ENCODE peak calls at places on chromosomes 7 and 10, in eight cellular contexts. One of them, this sample, is unnamed.

GRCh38 chr7:98135984-98136383 is 29.3 kb downstream of the LMTK2 start:
- DNase-seq in cardiac muscle cell: no peak
- DNase-seq in LoVo: no peak
- DNase-seq in activated naive CD8-positive, alpha-beta T cell treated with anti-CD3 and anti-CD28 coated beads, Interleukin-2, amount 50 U/mL, for 24 hours: no peak
- DNase-seq in NCI-H146: no peak
- DNase-seq in retinal pigment epithelial cell: no peak
- DNase-seq in germinal center: no peak
- DNase-seq in SK-N-MC: no peak
- DNase-seq in this sample: no peak

GRCh38 chr10:34186013-34186412 is 629.1 kb downstream of the PARD3 start:
- DNase-seq in germinal center: no peak
- DNase-seq in activated naive CD8-positive, alpha-beta T cell treated with anti-CD3 and anti-CD28 coated beads, Interleukin-2, amount 50 U/mL, for 24 hours: no peak
- DNase-seq in retinal pigment epithelial cell: no peak
- DNase-seq in LoVo: no peak
- DNase-seq in SK-N-MC: no peak
- DNase-seq in NCI-H146: no peak
- DNase-seq in cardiac muscle cell: no peak
- DNase-seq in this sample: no peak

GRCh38 chr10:73907841-73908517 is 3.0 kb upstream of the PLAU start:
- DNase-seq in NCI-H146: no peak
- DNase-seq in activated naive CD8-positive, alpha-beta T cell treated with anti-CD3 and anti-CD28 coated beads, Interleukin-2, amount 50 U/mL, for 24 hours: no peak
- DNase-seq in SK-N-MC: no peak
- DNase-seq in germinal center: no peak
- DNase-seq in retinal pigment epithelial cell: no peak
- DNase-seq in cardiac muscle cell: peak
- DNase-seq in LoVo: no peak
- DNase-seq in this sample: no peak

GRCh38 chr10:132851451-132851850 is 65.5 kb upstream of the NKX6-2 start:
- DNase-seq in retinal pigment epithelial cell: no peak
- DNase-seq in activated naive CD8-positive, alpha-beta T cell treated with anti-CD3 and anti-CD28 coated beads, Interleukin-2, amount 50 U/mL, for 24 hours: no peak
- DNase-seq in cardiac muscle cell: no peak
- DNase-seq in LoVo: no peak
- DNase-seq in SK-N-MC: no peak
- DNase-seq in germinal center: no peak
- DNase-seq in NCI-H146: no peak
- DNase-seq in this sample: no peak

GRCh38 chr7:27113991-27114866 is 11.7 kb upstream of the HOXA2 start:
- DNase-seq in SK-N-MC: no peak
- DNase-seq in cardiac muscle cell: no peak
- DNase-seq in LoVo: no peak
- DNase-seq in retinal pigment epithelial cell: no peak
- DNase-seq in germinal center: no peak
- DNase-seq in activated naive CD8-positive, alpha-beta T cell treated with anti-CD3 and anti-CD28 coated beads, Interleukin-2, amount 50 U/mL, for 24 hours: no peak
- DNase-seq in NCI-H146: peak
- DNase-seq in this sample: peak

GRCh38 chr7:144386741-144387140 is 16.8 kb downstream of the NOBOX start:
- DNase-seq in NCI-H146: no peak
- DNase-seq in SK-N-MC: no peak
- DNase-seq in cardiac muscle cell: peak
- DNase-seq in retinal pigment epithelial cell: no peak
- DNase-seq in LoVo: no peak
- DNase-seq in activated naive CD8-positive, alpha-beta T cell treated with anti-CD3 and anti-CD28 coated beads, Interleukin-2, amount 50 U/mL, for 24 hours: no peak
- DNase-seq in germinal center: no peak
- DNase-seq in this sample: no peak

GRCh38 chr7:157337316-157338149 is 729 bp downstream of the DNAJB6 start:
- DNase-seq in SK-N-MC: no peak
- DNase-seq in retinal pigment epithelial cell: no peak
- DNase-seq in LoVo: peak
- DNase-seq in activated naive CD8-positive, alpha-beta T cell treated with anti-CD3 and anti-CD28 coated beads, Interleukin-2, amount 50 U/mL, for 24 hours: peak
- DNase-seq in germinal center: peak
- DNase-seq in cardiac muscle cell: peak
- DNase-seq in NCI-H146: peak
- DNase-seq in this sample: peak

GRCh38 chr7:27714831-27715444 is 25.0 kb upstream of the TAX1BP1 start:
- DNase-seq in cardiac muscle cell: peak
- DNase-seq in SK-N-MC: no peak
- DNase-seq in germinal center: no peak
- DNase-seq in activated naive CD8-positive, alpha-beta T cell treated with anti-CD3 and anti-CD28 coated beads, Interleukin-2, amount 50 U/mL, for 24 hours: no peak
- DNase-seq in LoVo: no peak
- DNase-seq in NCI-H146: no peak
- DNase-seq in retinal pigment epithelial cell: peak
- DNase-seq in this sample: peak

GRCh38 chr10:129293991-129294700 is 172.9 kb upstream of the MGMT start:
- DNase-seq in germinal center: no peak
- DNase-seq in cardiac muscle cell: no peak
- DNase-seq in activated naive CD8-positive, alpha-beta T cell treated with anti-CD3 and anti-CD28 coated beads, Interleukin-2, amount 50 U/mL, for 24 hours: no peak
- DNase-seq in LoVo: no peak
- DNase-seq in retinal pigment epithelial cell: no peak
- DNase-seq in NCI-H146: no peak
- DNase-seq in SK-N-MC: peak
- DNase-seq in this sample: no peak

GRCh38 chr7:19112290-19113000 is 5.0 kb downstream of the TWIST1 start:
- DNase-seq in NCI-H146: no peak
- DNase-seq in activated naive CD8-positive, alpha-beta T cell treated with anti-CD3 and anti-CD28 coated beads, Interleukin-2, amount 50 U/mL, for 24 hours: no peak
- DNase-seq in retinal pigment epithelial cell: no peak
- DNase-seq in cardiac muscle cell: peak
- DNase-seq in LoVo: no peak
- DNase-seq in germinal center: no peak
- DNase-seq in SK-N-MC: no peak
- DNase-seq in this sample: no peak

GRCh38 chr10:29011511-29011910 is 277.4 kb upstream of the LYZL1 start:
- DNase-seq in NCI-H146: no peak
- DNase-seq in germinal center: no peak
- DNase-seq in cardiac muscle cell: peak
- DNase-seq in LoVo: no peak
- DNase-seq in SK-N-MC: no peak
- DNase-seq in retinal pigment epithelial cell: peak
- DNase-seq in activated naive CD8-positive, alpha-beta T cell treated with anti-CD3 and anti-CD28 coated beads, Interleukin-2, amount 50 U/mL, for 24 hours: no peak
- DNase-seq in this sample: no peak

GRCh38 chr10:3132036-3133025 is 40.3 kb downstream of the PITRM1 start:
- DNase-seq in germinal center: no peak
- DNase-seq in SK-N-MC: no peak
- DNase-seq in retinal pigment epithelial cell: no peak
- DNase-seq in cardiac muscle cell: no peak
- DNase-seq in LoVo: no peak
- DNase-seq in activated naive CD8-positive, alpha-beta T cell treated with anti-CD3 and anti-CD28 coated beads, Interleukin-2, amount 50 U/mL, for 24 hours: no peak
- DNase-seq in NCI-H146: no peak
- DNase-seq in this sample: no peak

GRCh38 chr10:132096223-132096622 is 30.5 kb downstream of the JAKMIP3 start:
- DNase-seq in activated naive CD8-positive, alpha-beta T cell treated with anti-CD3 and anti-CD28 coated beads, Interleukin-2, amount 50 U/mL, for 24 hours: no peak
- DNase-seq in germinal center: no peak
- DNase-seq in retinal pigment epithelial cell: peak
- DNase-seq in LoVo: peak
- DNase-seq in SK-N-MC: no peak
- DNase-seq in cardiac muscle cell: peak
- DNase-seq in NCI-H146: no peak
- DNase-seq in this sample: peak

GRCh38 chr7:157709531-157710251 is 372.9 kb downstream of the DNAJB6 start:
- DNase-seq in retinal pigment epithelial cell: no peak
- DNase-seq in germinal center: no peak
- DNase-seq in cardiac muscle cell: no peak
- DNase-seq in NCI-H146: no peak
- DNase-seq in SK-N-MC: no peak
- DNase-seq in activated naive CD8-positive, alpha-beta T cell treated with anti-CD3 and anti-CD28 coated beads, Interleukin-2, amount 50 U/mL, for 24 hours: no peak
- DNase-seq in LoVo: no peak
- DNase-seq in this sample: no peak

GRCh38 chr10:19592276-19592675 is 224.0 kb upstream of the PLXDC2 start:
- DNase-seq in cardiac muscle cell: no peak
- DNase-seq in retinal pigment epithelial cell: no peak
- DNase-seq in NCI-H146: no peak
- DNase-seq in activated naive CD8-positive, alpha-beta T cell treated with anti-CD3 and anti-CD28 coated beads, Interleukin-2, amount 50 U/mL, for 24 hours: no peak
- DNase-seq in LoVo: peak
- DNase-seq in germinal center: no peak
- DNase-seq in SK-N-MC: no peak
- DNase-seq in this sample: peak

GRCh38 chr7:75977741-75978140 is 16.7 kb downstream of the TMEM120A start:
- DNase-seq in cardiac muscle cell: peak
- DNase-seq in NCI-H146: no peak
- DNase-seq in SK-N-MC: no peak
- DNase-seq in germinal center: no peak
- DNase-seq in activated naive CD8-positive, alpha-beta T cell treated with anti-CD3 and anti-CD28 coated beads, Interleukin-2, amount 50 U/mL, for 24 hours: no peak
- DNase-seq in LoVo: no peak
- DNase-seq in retinal pigment epithelial cell: no peak
- DNase-seq in this sample: no peak

GRCh38 chr7:46810986-46811385 is 770.9 kb downstream of the TNS3 start:
- DNase-seq in activated naive CD8-positive, alpha-beta T cell treated with anti-CD3 and anti-CD28 coated beads, Interleukin-2, amount 50 U/mL, for 24 hours: no peak
- DNase-seq in germinal center: no peak
- DNase-seq in NCI-H146: no peak
- DNase-seq in cardiac muscle cell: no peak
- DNase-seq in retinal pigment epithelial cell: no peak
- DNase-seq in LoVo: no peak
- DNase-seq in SK-N-MC: no peak
- DNase-seq in this sample: no peak

GRCh38 chr7:81457858-81458522 is 311.9 kb downstream of the HGF start:
- DNase-seq in activated naive CD8-positive, alpha-beta T cell treated with anti-CD3 and anti-CD28 coated beads, Interleukin-2, amount 50 U/mL, for 24 hours: no peak
- DNase-seq in retinal pigment epithelial cell: no peak
- DNase-seq in germinal center: no peak
- DNase-seq in SK-N-MC: peak
- DNase-seq in LoVo: peak
- DNase-seq in NCI-H146: no peak
- DNase-seq in cardiac muscle cell: peak
- DNase-seq in this sample: no peak

GRCh38 chr10:1381339-1381738 is 325.2 kb downstream of the WDR37 start:
- DNase-seq in germinal center: no peak
- DNase-seq in activated naive CD8-positive, alpha-beta T cell treated with anti-CD3 and anti-CD28 coated beads, Interleukin-2, amount 50 U/mL, for 24 hours: no peak
- DNase-seq in retinal pigment epithelial cell: no peak
- DNase-seq in cardiac muscle cell: no peak
- DNase-seq in LoVo: no peak
- DNase-seq in SK-N-MC: no peak
- DNase-seq in NCI-H146: no peak
- DNase-seq in this sample: no peak

GRCh38 chr10:3761916-3762708 is 22.9 kb downstream of the KLF6 start:
- DNase-seq in SK-N-MC: no peak
- DNase-seq in activated naive CD8-positive, alpha-beta T cell treated with anti-CD3 and anti-CD28 coated beads, Interleukin-2, amount 50 U/mL, for 24 hours: no peak
- DNase-seq in cardiac muscle cell: no peak
- DNase-seq in retinal pigment epithelial cell: peak
- DNase-seq in germinal center: no peak
- DNase-seq in NCI-H146: no peak
- DNase-seq in LoVo: peak
- DNase-seq in this sample: peak

GRCh38 chr10:25522294-25522693 is 347.5 kb downstream of the GPR158 start:
- DNase-seq in LoVo: no peak
- DNase-seq in germinal center: no peak
- DNase-seq in retinal pigment epithelial cell: no peak
- DNase-seq in NCI-H146: no peak
- DNase-seq in activated naive CD8-positive, alpha-beta T cell treated with anti-CD3 and anti-CD28 coated beads, Interleukin-2, amount 50 U/mL, for 24 hours: no peak
- DNase-seq in SK-N-MC: no peak
- DNase-seq in cardiac muscle cell: peak
- DNase-seq in this sample: no peak

GRCh38 chr7:13628231-13629001 is 361.1 kb downstream of the ETV1 start:
- DNase-seq in cardiac muscle cell: peak
- DNase-seq in NCI-H146: no peak
- DNase-seq in activated naive CD8-positive, alpha-beta T cell treated with anti-CD3 and anti-CD28 coated beads, Interleukin-2, amount 50 U/mL, for 24 hours: no peak
- DNase-seq in SK-N-MC: no peak
- DNase-seq in LoVo: no peak
- DNase-seq in retinal pigment epithelial cell: no peak
- DNase-seq in germinal center: no peak
- DNase-seq in this sample: no peak

GRCh38 chr7:114070246-114070645 is 151.4 kb upstream of the PPP1R3A start:
- DNase-seq in cardiac muscle cell: peak
- DNase-seq in retinal pigment epithelial cell: no peak
- DNase-seq in NCI-H146: no peak
- DNase-seq in activated naive CD8-positive, alpha-beta T cell treated with anti-CD3 and anti-CD28 coated beads, Interleukin-2, amount 50 U/mL, for 24 hours: no peak
- DNase-seq in SK-N-MC: no peak
- DNase-seq in LoVo: no peak
- DNase-seq in germinal center: no peak
- DNase-seq in this sample: no peak

GRCh38 chr7:55130079-55130476 is 111.3 kb downstream of the EGFR start:
- DNase-seq in NCI-H146: no peak
- DNase-seq in SK-N-MC: no peak
- DNase-seq in LoVo: no peak
- DNase-seq in retinal pigment epithelial cell: peak
- DNase-seq in cardiac muscle cell: peak
- DNase-seq in activated naive CD8-positive, alpha-beta T cell treated with anti-CD3 and anti-CD28 coated beads, Interleukin-2, amount 50 U/mL, for 24 hours: no peak
- DNase-seq in germinal center: no peak
- DNase-seq in this sample: no peak

GRCh38 chr10:8956400-8956799 is 901.9 kb downstream of the GATA3 start:
- DNase-seq in SK-N-MC: no peak
- DNase-seq in LoVo: no peak
- DNase-seq in activated naive CD8-positive, alpha-beta T cell treated with anti-CD3 and anti-CD28 coated beads, Interleukin-2, amount 50 U/mL, for 24 hours: no peak
- DNase-seq in retinal pigment epithelial cell: no peak
- DNase-seq in cardiac muscle cell: no peak
- DNase-seq in germinal center: no peak
- DNase-seq in NCI-H146: no peak
- DNase-seq in this sample: no peak

This sample was measured in Calu3.